ENCODE peak calls at places on chromosome 20, in four cellular contexts. R, F, Q and X are unnamed samples.

GRCh38 chr20:40797425-40797824 is 108.4 kb upstream of the MAFB start:
- DNase-seq in R (no peak), Q (no peak), F (no peak), X (no peak)

GRCh38 chr20:62824476-62825287 is 7.8 kb downstream of the COL9A3 start:
- DNase-seq in Q (no peak), R (no peak), F (no peak), X (no peak)

GRCh38 chr20:19903168-19903676 is 113.9 kb upstream of the NAA20 start:
- DNase-seq in Q (no peak), R (peak), F (no peak), X (peak)

GRCh38 chr20:18506744-18507143 is 996 bp upstream of the SEC23B start:
- DNase-seq in F (no peak), Q (no peak), R (no peak), X (no peak)

GRCh38 chr20:44649976-44650375 is 1.5 kb downstream of the ADA start:
- DNase-seq in Q (no peak), R (no peak), F (no peak), X (no peak)

GRCh38 chr20:50399003-50399916 is 110.9 kb upstream of the PTPN1 start:
- DNase-seq in Q (no peak), R (peak), F (no peak), X (peak)

GRCh38 chr20:8335796-8336195 is 203.7 kb downstream of the PLCB1 start:
- DNase-seq in Q (no peak), F (no peak), R (no peak), X (no peak)

GRCh38 chr20:38308047-38308438 is 4.1 kb downstream of the BPI start:
- DNase-seq in F (no peak), Q (no peak), R (no peak), X (no peak)

GRCh38 chr20:36606171-36607116 is 865 bp downstream of the RAB5IF start:
- DNase-seq in R (no peak), Q (no peak), F (no peak), X (no peak)

GRCh38 chr20:50012282-50013263 is 29.8 kb downstream of the SNAI1 start:
- DNase-seq in Q (no peak), F (no peak), R (no peak), X (no peak)

GRCh38 chr20:9500121-9500911 is 14.1 kb upstream of the LAMP5 start:
- DNase-seq in Q (no peak), R (no peak), F (no peak), X (peak)

GRCh38 chr20:33475381-33476160 is 14.3 kb upstream of the CBFA2T2 start:
- DNase-seq in R (no peak), Q (no peak), F (no peak), X (no peak)

GRCh38 chr20:5714261-5715041 is 35.8 kb upstream of the SHLD1 start:
- DNase-seq in F (peak), R (no peak), Q (no peak), X (no peak)

GRCh38 chr20:46402236-46402886 is 4.1 kb downstream of the ELMO2 start:
- DNase-seq in F (no peak), R (peak), Q (no peak), X (no peak)

GRCh38 chr20:219290-220115 is 7.6 kb upstream of the DEFB129 start:
- DNase-seq in F (no peak), R (no peak), Q (no peak), X (no peak)

GRCh38 chr20:59571591-59572314 is 32.6 kb upstream of the PHACTR3 start:
- DNase-seq in Q (peak), R (peak), F (peak), X (peak)